ENCODE peak calls at places on chromosomes 1 and 21, in seven cellular contexts. X is prostate gland, N is adrenal gland, A is cardiac muscle cell, O is psoas muscle, L is esophagus squamous epithelium, W is pancreas. H is an unnamed sample. For H3K36me3 and H3K4me1, the result is how much of the 10 kb centered on the place peaks cover.

GRCh38 chr1:40711465-40712404 is 20.2 kb downstream of the NFYC start:
- DNase-seq in W (no peak), L (no peak), A (peak), O (no peak), N (no peak), X (peak), H (peak)

GRCh38 chr1:51926171-51926812 is 47.8 kb upstream of the NRDC start:
- DNase-seq in N (no peak), W (no peak), X (no peak), O (no peak), A (peak), L (no peak), H (peak)

GRCh38 chr1:53327183-53327941 is 508 bp downstream of the LRP8 start:
- DNase-seq in W (no peak), L (no peak), O (no peak), A (peak), N (peak), X (no peak), H (peak)

GRCh38 chr1:15429701-15430149 is 8.5 kb upstream of the CTRC start:
- DNase-seq in X (no peak), W (no peak), L (no peak), N (peak), A (peak), O (no peak), H (no peak)

GRCh38 chr1:11044849-11045427 is 2.1 kb downstream of the MASP2 start:
- DNase-seq in X (no peak), L (no peak), O (no peak), A (no peak), N (no peak), W (no peak), H (no peak)

GRCh38 chr1:207398986-207399385 is 55.1 kb upstream of the CR2 start:
- DNase-seq in L (no peak), A (no peak), N (no peak), O (no peak), W (no peak), X (no peak), H (no peak)

GRCh38 chr1:243917863-243918565 is 68.0 kb upstream of the AKT3 start:
- DNase-seq in X (no peak), O (no peak), W (no peak), L (no peak), N (peak), A (peak), H (peak)

GRCh38 chr1:99600782-99601181 is 45.1 kb upstream of the PALMD start:
- DNase-seq in N (no peak), X (no peak), L (no peak), O (no peak), A (no peak), W (no peak), H (no peak)

GRCh38 chr1:173134029-173134428 is 73.1 kb downstream of the TNFSF4 start:
- DNase-seq in O (no peak), A (peak), X (no peak), L (no peak), W (no peak), N (no peak), H (no peak)

GRCh38 chr1:2801535-2802291 is at the start of gene TTC34:
- DNase-seq in N (peak), W (no peak), L (no peak), O (peak), X (no peak), A (no peak), H (peak)

DNA sequence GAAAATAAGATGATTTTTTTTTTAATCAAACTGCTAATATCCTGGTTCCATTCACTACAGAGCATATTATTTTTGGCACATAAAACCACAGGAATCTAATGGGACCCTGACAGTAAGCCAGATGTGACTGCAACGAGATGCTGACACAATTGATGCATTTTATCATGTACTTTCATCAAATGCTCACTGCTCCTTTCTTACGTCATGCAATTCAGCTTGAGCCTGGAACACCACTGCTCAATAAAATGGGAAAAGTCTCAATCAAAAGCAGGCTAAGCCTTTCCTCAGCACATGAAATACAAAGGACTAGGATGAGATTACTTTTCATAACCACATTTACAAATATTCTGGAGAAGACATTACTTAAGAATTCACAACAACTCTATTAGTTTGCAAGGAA is 16.6 kb downstream of the GPATCH2 start:
- DNase-seq in L (no peak), N (no peak), X (no peak), O (no peak), A (peak), W (no peak), H (no peak)
- H3K36me3 ChIP-seq in L (under half), N (under half), X (under half), O (under half), A (under half), W (under half), H (under half)

GRCh38 chr1:162916407-162916806 is 55.4 kb upstream of the CCDC190 start:
- DNase-seq in A (peak), O (no peak), X (no peak), N (no peak), L (no peak), W (no peak), H (no peak)
- H3K4me1 ChIP-seq in A (under half), O (under half), X (under half), N (under half), L (under half), W (under half), H (under half)

GRCh38 chr1:101219919-101220695 is 16.7 kb upstream of the S1PR1 start:
- DNase-seq in L (no peak), A (no peak), X (no peak), N (no peak), W (peak), O (no peak), H (peak)
- H3K36me3 ChIP-seq in L (under half), A (under half), X (under half), N (under half), W (under half), O (under half), H (under half)

DNA sequence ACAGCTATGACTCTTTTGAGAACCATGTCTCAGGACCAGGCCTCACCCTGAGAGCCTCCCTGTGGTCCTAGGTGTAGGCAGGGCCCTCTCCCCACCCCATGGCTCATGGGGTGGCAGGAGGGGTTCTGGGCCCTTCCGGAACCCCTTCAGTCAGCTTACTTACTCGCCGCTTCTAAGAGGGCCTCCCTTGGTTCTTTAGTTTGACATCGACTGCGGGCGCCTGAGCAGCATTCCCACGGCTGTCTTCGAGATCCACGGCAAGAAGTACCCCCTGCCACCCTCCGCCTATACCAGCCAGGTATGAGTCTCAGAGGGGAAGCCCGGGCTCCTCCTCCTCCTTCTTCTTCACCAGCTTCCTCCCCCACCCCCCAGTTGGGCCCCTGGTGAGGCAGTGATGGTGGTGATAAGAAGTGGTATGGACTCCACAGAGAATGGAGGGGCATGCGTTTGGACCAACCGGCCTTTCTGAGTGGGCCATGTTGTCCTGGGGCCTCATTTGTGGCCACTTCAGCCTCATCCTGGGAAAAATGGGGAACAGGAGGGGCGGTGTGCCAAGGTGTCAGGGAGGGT is 28.9 kb downstream of the KCNA10 start:
- DNase-seq in N (no peak), L (no peak), A (no peak), X (no peak), W (no peak), O (no peak), H (no peak)
- H3K4me1 ChIP-seq in N (under half), L (under half), A (under half), X (under half), W (under half), O (under half), H (under half)

GRCh38 chr1:155717041-155717440 is 28.1 kb downstream of the DAP3 start:
- DNase-seq in L (no peak), O (no peak), A (no peak), X (no peak), N (no peak), W (no peak), H (no peak)
- H3K36me3 ChIP-seq in L (under half), O (half or more), A (under half), X (under half), N (under half), W (under half), H (under half)

DNA sequence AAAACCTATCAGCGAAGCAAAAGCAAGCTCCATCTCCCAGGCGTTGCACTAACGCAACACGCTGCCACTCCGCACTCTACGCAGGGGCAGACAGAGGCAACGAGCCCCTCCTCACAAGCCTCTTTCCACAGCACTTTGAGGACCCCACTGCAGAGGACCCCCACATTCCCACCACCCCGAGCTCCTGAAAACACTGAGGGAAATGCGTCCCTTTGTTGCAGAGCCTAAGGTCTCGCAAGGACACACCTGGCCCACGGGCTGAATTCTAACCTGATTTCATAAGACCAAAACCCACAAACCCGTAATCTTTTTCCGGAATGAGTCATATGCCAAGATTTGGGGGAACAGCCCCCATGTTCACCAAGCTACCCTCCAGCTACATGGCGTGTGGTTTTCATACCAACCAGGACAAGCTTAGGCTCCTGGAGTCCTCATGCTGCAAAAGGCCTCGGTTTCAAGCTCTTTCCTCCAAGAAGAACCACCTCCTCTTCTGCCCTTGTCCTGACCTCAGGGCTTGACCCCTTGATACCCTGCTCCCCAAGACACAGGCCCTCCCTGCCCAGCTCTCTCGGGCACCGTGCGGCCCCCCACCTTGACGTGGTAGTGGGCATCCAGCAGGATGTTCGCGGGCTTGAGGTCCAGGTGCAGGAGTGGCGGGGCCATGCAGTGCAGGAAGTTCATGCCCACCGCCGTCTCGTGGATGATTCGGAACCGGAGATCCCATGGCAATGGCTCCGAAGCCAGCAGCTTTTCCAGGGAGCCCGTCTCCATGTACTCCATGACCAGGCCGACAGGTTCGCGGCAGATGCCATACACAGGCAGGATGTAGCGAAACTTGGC is 10.7 kb downstream of the RIPK4 start:
- DNase-seq in A (no peak), L (no peak), X (no peak), N (no peak), W (no peak), O (no peak), H (no peak)
- H3K4me1 ChIP-seq in A (under half), L (under half), X (under half), N (under half), W (under half), O (under half), H (under half)

GRCh38 chr1:156961709-156962108 is 41.3 kb downstream of the LRRC71 start:
- DNase-seq in A (no peak), O (no peak), L (no peak), W (no peak), X (no peak), N (no peak), H (no peak)

GRCh38 chr1:156957634-156958033 is 37.2 kb downstream of the LRRC71 start:
- DNase-seq in A (no peak), X (no peak), L (no peak), N (no peak), O (no peak), W (no peak), H (no peak)

GRCh38 chr1:156959414-156959813 is 39.0 kb downstream of the LRRC71 start:
- DNase-seq in O (no peak), X (no peak), L (no peak), A (no peak), W (no peak), N (peak), H (peak)

GRCh38 chr1:156963621-156964020 is 43.2 kb downstream of the LRRC71 start:
- DNase-seq in L (no peak), X (no peak), N (peak), O (no peak), W (no peak), A (no peak), H (no peak)

DNA sequence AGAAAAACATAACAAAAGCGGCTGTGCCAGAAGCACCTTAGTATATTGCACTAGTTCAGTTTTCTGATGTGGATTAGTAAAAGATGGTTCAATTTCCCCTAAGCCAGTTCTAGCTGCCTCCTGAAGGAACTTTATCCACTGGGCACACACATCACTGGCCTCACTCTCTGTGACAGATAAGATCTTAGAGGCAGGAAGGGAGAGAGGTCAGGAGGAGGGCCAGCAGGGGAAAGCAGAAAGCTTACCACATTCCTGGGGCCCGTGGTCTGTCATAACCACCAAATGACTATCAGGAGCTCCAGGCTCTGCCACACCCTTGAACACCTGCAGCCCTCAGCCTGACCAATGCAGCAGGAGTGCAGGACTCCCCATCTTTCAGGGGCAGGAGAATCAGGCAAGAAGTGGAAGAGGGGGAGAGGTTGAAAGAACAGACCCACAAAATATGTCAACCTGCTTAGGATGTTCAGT is 37.8 kb downstream of the LRRC71 start:
- DNase-seq in X (no peak), W (no peak), N (no peak), L (no peak), O (no peak), A (no peak), H (no peak)
- H3K36me3 ChIP-seq in X (under half), W (under half), N (under half), L (under half), O (half or more), A (under half), H (under half)

DNA sequence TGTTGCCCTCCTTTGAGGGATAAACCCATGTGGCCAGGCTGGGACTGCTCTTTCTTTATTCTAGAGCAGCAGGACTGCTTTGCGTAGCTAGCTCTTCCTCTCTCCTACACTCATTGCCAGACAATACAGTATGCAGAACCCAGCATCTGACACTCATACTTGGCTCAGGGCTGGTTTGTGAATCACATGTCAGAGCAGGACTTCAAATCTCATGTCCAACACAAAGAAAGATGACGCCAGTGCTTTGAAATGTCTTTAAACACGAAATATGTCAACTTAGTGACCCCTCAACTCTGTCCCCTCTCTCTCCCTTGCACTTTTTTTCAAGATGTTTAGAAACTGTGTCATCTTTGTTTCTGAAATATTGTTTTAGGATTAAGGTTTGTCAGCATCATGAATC is 135.0 kb downstream of the TGFB2 start:
- DNase-seq in W (no peak), O (no peak), L (no peak), X (no peak), N (no peak), A (peak), H (peak)
- H3K4me1 ChIP-seq in W (under half), O (under half), L (under half), X (under half), N (under half), A (under half), H (under half)

DNA sequence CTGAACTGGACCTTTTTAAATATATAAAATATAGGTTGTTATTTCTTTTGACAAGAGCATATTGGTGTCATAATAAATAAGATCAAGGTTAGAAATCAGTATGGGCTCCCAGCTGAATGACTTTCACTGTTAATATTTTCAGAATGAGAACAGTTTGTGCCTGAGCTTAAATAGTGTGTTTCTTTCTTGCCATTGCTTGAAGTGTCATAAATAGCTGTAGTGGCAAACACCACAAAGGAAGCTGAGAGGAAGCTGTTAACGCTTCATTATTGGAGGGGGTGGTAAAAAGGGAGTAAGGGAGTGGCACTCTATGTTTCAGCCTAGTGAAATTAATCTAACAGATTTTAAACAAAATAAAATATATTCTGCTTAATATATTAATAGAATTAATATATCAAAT is 1089.8 kb upstream of the NCAM2 start:
- DNase-seq in X (no peak), A (no peak), L (no peak), O (no peak), W (no peak), N (no peak), H (no peak)
- H3K36me3 ChIP-seq in X (under half), A (under half), L (under half), O (under half), W (under half), N (under half), H (under half)

DNA sequence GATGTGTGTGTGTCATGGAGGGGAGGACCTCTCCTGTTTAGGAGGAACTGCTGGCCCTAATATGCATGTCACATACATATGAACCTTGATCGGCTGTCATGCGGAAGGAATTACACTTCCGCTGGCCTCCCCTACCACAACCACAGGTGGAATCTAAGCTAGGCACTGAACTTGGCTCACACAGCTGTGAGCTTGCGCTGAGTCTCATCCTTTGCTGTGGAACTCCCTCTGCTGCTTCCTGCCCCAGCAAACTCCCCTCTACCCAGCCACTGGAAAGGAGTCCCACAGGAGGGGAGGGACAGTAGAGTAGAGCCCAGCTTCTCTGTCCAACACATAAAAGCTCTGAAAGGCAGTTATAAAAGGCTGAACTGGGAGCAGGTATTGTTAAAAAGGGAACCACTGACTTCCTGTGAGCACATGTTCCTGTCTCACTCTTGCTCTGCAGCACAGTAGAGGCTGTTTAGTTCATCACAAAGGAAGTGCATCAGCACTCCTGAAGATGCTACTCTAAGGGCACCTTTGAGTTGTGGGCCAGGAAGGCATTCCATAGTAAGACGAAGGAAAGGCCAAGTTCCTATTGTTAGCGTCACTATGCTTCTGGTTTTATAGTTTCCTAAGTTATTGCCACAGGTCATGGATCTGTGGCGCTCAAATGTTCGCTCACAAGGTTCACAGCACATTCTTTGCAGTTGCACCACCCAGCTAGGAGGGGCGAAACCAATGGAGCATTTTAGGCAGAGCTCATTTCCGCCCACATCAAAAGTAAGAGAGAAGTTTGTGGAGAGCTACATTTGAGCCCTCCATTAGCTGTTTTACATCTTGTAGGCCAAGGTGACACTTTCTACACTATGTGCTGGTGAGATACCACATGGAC is 17.7 kb upstream of the PTPRC start:
- DNase-seq in A (no peak), O (no peak), X (no peak), N (no peak), L (no peak), W (no peak), H (peak)
- H3K4me1 ChIP-seq in A (under half), O (under half), X (under half), N (under half), L (under half), W (under half), H (under half)